ENCODE peak calls at places on chromosomes 1 and 21, in six cellular contexts. X, B, Z, R, O and S are unnamed samples.
A peak's percentile ranks its signal among the peaks of the same experiment; 100 is the strongest.

GRCh38 chr1:14959295-14959694 is 194.3 kb upstream of the TMEM51 start:
- DNase-seq in Z (no peak), O (no peak), B (no peak), X (no peak), R (no peak), S (no peak)

GRCh38 chr1:48055854-48056253 is 58.7 kb upstream of the TRABD2B start:
- DNase-seq in R (no peak), B (no peak), Z (no peak), O (no peak), X (no peak), S (no peak)

GRCh38 chr1:55781944-55782482 is 566.8 kb upstream of the USP24 start:
- DNase-seq in B (peak; percentile 30), O (peak; percentile 25), Z (no peak), X (no peak), R (peak; percentile 65), S (no peak)

GRCh38 chr21:44513389-44514217 is 26.4 kb downstream of the KRTAP10-1 start:
- DNase-seq in X (no peak), R (no peak), O (no peak), B (no peak), Z (peak; percentile 10), S (no peak)

GRCh38 chr1:86370627-86371026 is 25.5 kb downstream of the ODF2L start:
- DNase-seq in R (no peak), O (no peak), B (no peak), Z (no peak), X (no peak), S (no peak)

GRCh38 chr1:110540891-110541685 is 22.1 kb upstream of the KCNA10 start:
- DNase-seq in R (no peak), B (no peak), Z (no peak), X (no peak), O (no peak), S (no peak)

GRCh38 chr1:156627313-156627880 is 8.2 kb downstream of the HAPLN2 start:
- DNase-seq in X (no peak), B (peak; percentile 22), Z (peak; percentile 69), R (no peak), O (no peak), S (peak; percentile 64)

GRCh38 chr21:25092441-25093011 is 514.8 kb downstream of the MRPL39 start:
- DNase-seq in X (no peak), R (no peak), B (no peak), O (no peak), Z (no peak), S (no peak)

GRCh38 chr1:99993468-99993845 is 23.7 kb downstream of the SLC35A3 start:
- DNase-seq in O (no peak), R (no peak), Z (no peak), B (no peak), X (no peak), S (no peak)

GRCh38 chr1:192724670-192725069 is 84.2 kb upstream of the RGS2 start:
- DNase-seq in X (no peak), R (no peak), Z (no peak), B (no peak), O (no peak), S (no peak)

GRCh38 chr1:76068953-76069561 is 5.5 kb upstream of the ST6GALNAC3 start:
- DNase-seq in R (no peak), O (no peak), B (no peak), X (no peak), Z (no peak), S (no peak)

GRCh38 chr21:41848533-41848932 is 30.6 kb downstream of the PRDM15 start:
- DNase-seq in O (no peak), B (no peak), R (no peak), Z (no peak), X (no peak), S (no peak)

GRCh38 chr1:113937146-113937545 is 8.0 kb downstream of the HIPK1 start:
- DNase-seq in Z (no peak), X (no peak), O (no peak), R (no peak), B (no peak), S (no peak)

GRCh38 chr1:236507022-236507700 is 16.6 kb upstream of the LGALS8 start:
- DNase-seq in O (peak; percentile 59), B (peak; percentile 54), Z (no peak), R (no peak), X (no peak), S (no peak)

GRCh38 chr1:18738126-18738525 is 107.5 kb downstream of the PAX7 start:
- DNase-seq in B (no peak), O (no peak), R (no peak), X (no peak), Z (no peak), S (no peak)

GRCh38 chr1:53945433-53946251 is at the start of gene IFT25:
- DNase-seq in Z (peak; percentile 99), B (peak; percentile 96), O (peak; percentile 97), R (peak; percentile 73), X (peak; percentile 99), S (peak; percentile 99)

GRCh38 chr21:42058631-42059111 is 12.4 kb upstream of the UMODL1 start:
- DNase-seq in R (no peak), X (no peak), O (no peak), Z (no peak), B (no peak), S (no peak)

GRCh38 chr1:204882479-204882878 is 11.8 kb downstream of the NFASC start:
- DNase-seq in X (no peak), O (no peak), B (no peak), Z (no peak), R (no peak), S (no peak)

GRCh38 chr1:182784556-182785171 is 4.9 kb upstream of the NPL start:
- DNase-seq in Z (no peak), X (no peak), O (no peak), B (peak; percentile 30), R (no peak), S (no peak)

GRCh38 chr1:53542551-53542950 is 83.4 kb downstream of the DMRTB1 start:
- DNase-seq in O (no peak), X (no peak), B (no peak), R (no peak), Z (peak; percentile 10), S (no peak)

GRCh38 chr21:42384999-42385398 is 10.9 kb downstream of the TMPRSS3 start:
- DNase-seq in Z (no peak), R (no peak), O (no peak), X (no peak), B (no peak), S (no peak)

GRCh38 chr1:154503898-154504297 is 1.7 kb upstream of the SHE start:
- DNase-seq in Z (no peak), X (no peak), O (no peak), B (no peak), R (no peak), S (no peak)

GRCh38 chr1:24018611-24019580 is 38.8 kb upstream of the SRSF10 start:
- DNase-seq in O (peak; percentile 96), B (peak; percentile 99), Z (no peak), X (no peak), R (peak; percentile 98), S (peak; percentile 68)

GRCh38 chr21:44890961-44891541 is 17.6 kb upstream of the PTTG1IP start:
- DNase-seq in B (no peak), Z (peak; percentile 5), X (no peak), O (no peak), R (no peak), S (no peak)

GRCh38 chr1:168360151-168360550 is 79.5 kb downstream of the TBX19 start:
- DNase-seq in O (no peak), B (no peak), X (no peak), R (no peak), Z (no peak), S (no peak)

GRCh38 chr1:190193508-190193907 is 284.2 kb downstream of the BRINP3 start:
- DNase-seq in B (no peak), Z (no peak), X (no peak), O (no peak), R (no peak), S (no peak)

GRCh38 chr1:66542811-66543767 is 9.1 kb downstream of the SGIP1 start:
- DNase-seq in R (no peak), Z (no peak), X (no peak), O (peak; percentile 84), B (peak; percentile 91), S (no peak)

GRCh38 chr1:186429017-186429416 is 31.9 kb downstream of the PDC start:
- DNase-seq in Z (no peak), R (no peak), B (no peak), X (no peak), O (no peak), S (no peak)

GRCh38 chr1:113804421-113805255 is 7.6 kb downstream of the RSBN1 start:
- DNase-seq in X (no peak), O (no peak), R (no peak), B (no peak), Z (no peak), S (no peak)

GRCh38 chr1:170340259-170340658 is 191.7 kb upstream of the GORAB start:
- DNase-seq in Z (no peak), R (no peak), X (no peak), O (no peak), B (no peak), S (no peak)

GRCh38 chr1:65063025-65063424 is 85.0 kb upstream of the AK4 start:
- DNase-seq in O (no peak), X (no peak), B (no peak), Z (no peak), R (no peak), S (no peak)
- TF ChIP-seq CTCF in O (no peak), X (peak; percentile 57), B (peak; percentile 21), Z (no peak), R (no peak), S (no peak)

DNA sequence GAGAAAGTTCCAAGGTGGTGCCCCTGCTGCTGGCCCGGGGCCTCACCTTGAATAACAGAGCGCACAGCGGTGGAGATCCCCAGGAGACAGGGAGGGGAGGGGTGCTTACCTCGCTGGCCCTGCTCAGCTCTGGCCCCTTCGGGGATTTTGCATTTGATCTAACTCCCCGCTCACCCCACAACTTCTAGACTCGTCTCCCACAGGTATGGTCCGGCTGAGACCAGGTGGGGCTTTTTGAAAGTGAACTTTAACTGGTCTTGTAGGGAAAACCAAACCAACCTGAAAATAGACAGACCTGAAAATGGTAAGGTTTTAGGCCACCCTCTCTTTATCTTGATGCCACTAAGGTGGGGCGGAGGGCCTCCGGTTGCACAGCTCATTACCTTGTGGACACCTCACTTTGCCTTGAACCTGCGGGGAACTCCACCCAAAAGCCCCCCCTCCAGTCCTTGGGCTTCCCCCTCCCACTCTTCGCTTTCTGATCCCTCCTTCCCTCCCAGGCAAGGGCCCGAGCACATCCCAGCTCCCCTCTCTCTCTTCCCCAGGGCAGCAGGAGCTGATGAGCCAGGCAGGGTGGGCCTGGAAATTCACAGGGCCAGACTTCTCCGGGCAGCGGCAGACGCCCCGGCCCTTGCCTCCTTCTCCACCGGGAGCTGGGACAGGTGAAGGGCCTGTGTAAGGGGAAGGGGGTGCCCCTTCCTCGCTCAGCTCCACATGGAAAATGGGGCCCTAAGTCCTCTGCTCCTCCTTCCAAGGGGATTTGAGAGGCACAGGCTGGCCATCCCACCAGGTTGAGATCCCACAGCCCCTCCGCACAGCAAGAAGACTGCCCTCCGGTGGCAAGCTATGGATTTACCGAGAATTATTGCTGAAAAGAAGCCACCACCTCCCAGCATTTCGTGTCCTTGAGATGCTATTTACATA is 16.1 kb downstream of the TNFRSF8 start:
- DNase-seq in Z (peak; percentile 77), O (no peak), B (peak; percentile 20), R (peak; percentile 31), X (no peak), S (peak; percentile 71)
- TF ChIP-seq CTCF in Z (peak; percentile 73), O (peak; percentile 32), B (peak; percentile 51), R (peak; percentile 70), X (no peak), S (peak; percentile 71)

GRCh38 chr1:21703318-21703963 is 34.3 kb upstream of the RAP1GAP start:
- DNase-seq in B (no peak), O (no peak), X (no peak), Z (no peak), R (no peak), S (no peak)
- TF ChIP-seq CTCF in B (peak; percentile 24), O (no peak), X (no peak), Z (peak; percentile 67), R (peak; percentile 44), S (peak; percentile 48)

GRCh38 chr1:159775716-159776115 is 5.0 kb upstream of the DUSP23 start:
- DNase-seq in B (no peak), R (no peak), O (no peak), Z (no peak), X (no peak), S (no peak)
- TF ChIP-seq CTCF in B (no peak), R (no peak), O (no peak), Z (no peak), X (no peak), S (no peak)